ENCODE peak calls at places on chromosomes 13 and 19, in four cellular contexts. M is pons, C is RWPE2, X is AG20443. H is an unnamed sample.

GRCh38 chr19:55641376-55642152 is 762 bp downstream of the ZNF580 start:
- DNase-seq in C (no peak), M (no peak), X (no peak), H (no peak)

GRCh38 chr13:51047434-51048165 is 63.5 kb downstream of the C13orf42 start:
- DNase-seq in M (peak; percentile 20), X (no peak), C (no peak), H (no peak)

GRCh38 chr13:37225414-37226047 is 120.1 kb upstream of the CSNK1A1L start:
- DNase-seq in M (no peak), C (no peak), X (peak; percentile 21), H (peak; percentile 43)

GRCh38 chr19:6580313-6580712 is 10.6 kb downstream of the CD70 start:
- DNase-seq in C (peak; percentile 78), M (no peak), X (peak; percentile 58), H (peak; percentile 45)

GRCh38 chr13:31631071-31631470 is 108.3 kb upstream of the RXFP2 start:
- DNase-seq in M (no peak), X (no peak), C (no peak), H (no peak)

GRCh38 chr13:25046985-25047660 is 48.8 kb upstream of the PABPC3 start:
- DNase-seq in M (peak; percentile 17), C (no peak), X (peak; percentile 51), H (peak; percentile 56)

GRCh38 chr13:64206430-64207225 is 2791.0 kb upstream of the PCDH20 start:
- DNase-seq in M (no peak), C (no peak), X (no peak), H (no peak)

GRCh38 chr19:57477191-57478008 is at the start of gene ZNF772:
- DNase-seq in M (peak; percentile 95), X (peak; percentile 96), C (peak; percentile 85), H (peak; percentile 96)

GRCh38 chr19:49442793-49443365 is 1.6 kb upstream of the SLC17A7 start:
- DNase-seq in X (peak; percentile 95), M (no peak), C (peak; percentile 98), H (peak; percentile 93)

GRCh38 chr13:95112883-95113282 is 188.4 kb downstream of the ABCC4 start:
- DNase-seq in X (no peak), M (no peak), C (no peak), H (no peak)

GRCh38 chr13:51122868-51123267 is 11.8 kb upstream of the C13orf42 start:
- DNase-seq in M (no peak), C (no peak), X (no peak), H (no peak)

GRCh38 chr13:42707003-42707402 is 74.4 kb upstream of the FAM216B start:
- DNase-seq in X (no peak), M (no peak), C (no peak), H (peak; percentile 23)

GRCh38 chr13:109816979-109817275 is 30.5 kb upstream of the IRS2 start:
- DNase-seq in C (no peak), M (no peak), X (peak; percentile 41), H (no peak)